ENCODE peak calls at places on chromosomes 11 and 22, in four cellular contexts. One of them, this sample, is unnamed.

GRCh38 chr11:46674463-46675287 is 25.7 kb downstream of the ARHGAP1 start:
- DNase-seq in A673: no peak
- DNase-seq in pons: no peak
- DNase-seq in stimulated activated CD4-positive, alpha-beta T cell treated with anti-CD3 and anti-CD28 coated beads, Interleukin-1b, Interleukin-23, amount 100 ng/mL, for 24 hours: no peak
- DNase-seq in this sample: no peak

GRCh38 chr22:19216579-19216978 is 38.0 kb upstream of the SLC25A1 start:
- DNase-seq in A673: no peak
- DNase-seq in pons: no peak
- DNase-seq in stimulated activated CD4-positive, alpha-beta T cell treated with anti-CD3 and anti-CD28 coated beads, Interleukin-1b, Interleukin-23, amount 100 ng/mL, for 24 hours: no peak
- DNase-seq in this sample: no peak

GRCh38 chr22:49297871-49298721 is 529.6 kb downstream of the BRD1 start:
- DNase-seq in A673: no peak
- DNase-seq in pons: no peak
- DNase-seq in stimulated activated CD4-positive, alpha-beta T cell treated with anti-CD3 and anti-CD28 coated beads, Interleukin-1b, Interleukin-23, amount 100 ng/mL, for 24 hours: no peak
- DNase-seq in this sample: no peak

GRCh38 chr11:113273720-113274119 is 40.7 kb upstream of the TTC12 start:
- DNase-seq in A673: no peak
- DNase-seq in pons: no peak
- DNase-seq in stimulated activated CD4-positive, alpha-beta T cell treated with anti-CD3 and anti-CD28 coated beads, Interleukin-1b, Interleukin-23, amount 100 ng/mL, for 24 hours: no peak
- DNase-seq in this sample: no peak

GRCh38 chr11:69644962-69645675 is 4.2 kb downstream of the CCND1 start:
- DNase-seq in A673: peak; percentile 89
- DNase-seq in pons: no peak
- DNase-seq in stimulated activated CD4-positive, alpha-beta T cell treated with anti-CD3 and anti-CD28 coated beads, Interleukin-1b, Interleukin-23, amount 100 ng/mL, for 24 hours: no peak
- DNase-seq in this sample: no peak

GRCh38 chr11:112837162-112837826 is 123.9 kb upstream of the NCAM1 start:
- DNase-seq in A673: no peak
- DNase-seq in pons: peak; percentile 89
- DNase-seq in stimulated activated CD4-positive, alpha-beta T cell treated with anti-CD3 and anti-CD28 coated beads, Interleukin-1b, Interleukin-23, amount 100 ng/mL, for 24 hours: no peak
- DNase-seq in this sample: no peak

GRCh38 chr22:23913306-23913660 is 19.1 kb downstream of the MIF start:
- DNase-seq in A673: no peak
- DNase-seq in pons: no peak
- DNase-seq in stimulated activated CD4-positive, alpha-beta T cell treated with anti-CD3 and anti-CD28 coated beads, Interleukin-1b, Interleukin-23, amount 100 ng/mL, for 24 hours: no peak
- DNase-seq in this sample: no peak

GRCh38 chr11:5809122-5809519 is 397 bp downstream of the OR52N2 start:
- DNase-seq in A673: no peak
- DNase-seq in pons: no peak
- DNase-seq in stimulated activated CD4-positive, alpha-beta T cell treated with anti-CD3 and anti-CD28 coated beads, Interleukin-1b, Interleukin-23, amount 100 ng/mL, for 24 hours: no peak
- DNase-seq in this sample: no peak

GRCh38 chr11:19690885-19691284 is 21.8 kb upstream of the NAV2 start:
- DNase-seq in A673: no peak
- DNase-seq in pons: no peak
- DNase-seq in stimulated activated CD4-positive, alpha-beta T cell treated with anti-CD3 and anti-CD28 coated beads, Interleukin-1b, Interleukin-23, amount 100 ng/mL, for 24 hours: no peak
- DNase-seq in this sample: no peak

GRCh38 chr11:118634435-118635236 is 27.2 kb downstream of the PHLDB1 start:
- DNase-seq in A673: peak; percentile 82
- DNase-seq in pons: no peak
- DNase-seq in stimulated activated CD4-positive, alpha-beta T cell treated with anti-CD3 and anti-CD28 coated beads, Interleukin-1b, Interleukin-23, amount 100 ng/mL, for 24 hours: no peak
- DNase-seq in this sample: no peak

GRCh38 chr11:693887-694562 is 997 bp downstream of the DEAF1 start:
- DNase-seq in A673: no peak
- DNase-seq in pons: no peak
- DNase-seq in stimulated activated CD4-positive, alpha-beta T cell treated with anti-CD3 and anti-CD28 coated beads, Interleukin-1b, Interleukin-23, amount 100 ng/mL, for 24 hours: no peak
- DNase-seq in this sample: no peak

GRCh38 chr11:43735931-43736330 is 55.4 kb downstream of the HSD17B12 start:
- DNase-seq in A673: peak; percentile 77
- DNase-seq in pons: peak; percentile 19
- DNase-seq in stimulated activated CD4-positive, alpha-beta T cell treated with anti-CD3 and anti-CD28 coated beads, Interleukin-1b, Interleukin-23, amount 100 ng/mL, for 24 hours: no peak
- DNase-seq in this sample: no peak

GRCh38 chr11:33723238-33723881 is 12.9 kb downstream of the CD59 start:
- DNase-seq in A673: peak; percentile 81
- DNase-seq in pons: no peak
- DNase-seq in stimulated activated CD4-positive, alpha-beta T cell treated with anti-CD3 and anti-CD28 coated beads, Interleukin-1b, Interleukin-23, amount 100 ng/mL, for 24 hours: no peak
- DNase-seq in this sample: no peak

GRCh38 chr11:81303265-81303664 is 1430.4 kb downstream of the FAM181B start:
- DNase-seq in A673: no peak
- DNase-seq in pons: no peak
- DNase-seq in stimulated activated CD4-positive, alpha-beta T cell treated with anti-CD3 and anti-CD28 coated beads, Interleukin-1b, Interleukin-23, amount 100 ng/mL, for 24 hours: no peak
- DNase-seq in this sample: no peak

GRCh38 chr11:127059286-127060200 is 59.0 kb upstream of the KIRREL3 start:
- DNase-seq in A673: no peak
- DNase-seq in pons: no peak
- DNase-seq in stimulated activated CD4-positive, alpha-beta T cell treated with anti-CD3 and anti-CD28 coated beads, Interleukin-1b, Interleukin-23, amount 100 ng/mL, for 24 hours: no peak
- DNase-seq in this sample: no peak

GRCh38 chr22:46149998-46150549 is at the start of gene PPARA:
- DNase-seq in A673: peak; percentile 59
- DNase-seq in pons: peak; percentile 83
- DNase-seq in stimulated activated CD4-positive, alpha-beta T cell treated with anti-CD3 and anti-CD28 coated beads, Interleukin-1b, Interleukin-23, amount 100 ng/mL, for 24 hours: peak; percentile 86
- DNase-seq in this sample: peak; percentile 65

GRCh38 chr11:70124321-70125061 is 46.4 kb downstream of the ANO1 start:
- DNase-seq in A673: no peak
- DNase-seq in pons: no peak
- DNase-seq in stimulated activated CD4-positive, alpha-beta T cell treated with anti-CD3 and anti-CD28 coated beads, Interleukin-1b, Interleukin-23, amount 100 ng/mL, for 24 hours: no peak
- DNase-seq in this sample: no peak

GRCh38 chr11:118243161-118243560 is 9.0 kb downstream of the MPZL3 start:
- DNase-seq in A673: no peak
- DNase-seq in pons: no peak
- DNase-seq in stimulated activated CD4-positive, alpha-beta T cell treated with anti-CD3 and anti-CD28 coated beads, Interleukin-1b, Interleukin-23, amount 100 ng/mL, for 24 hours: no peak
- DNase-seq in this sample: no peak

GRCh38 chr11:1825039-1825740 is 9.6 kb upstream of the SYT8 start:
- DNase-seq in A673: no peak
- DNase-seq in pons: no peak
- DNase-seq in stimulated activated CD4-positive, alpha-beta T cell treated with anti-CD3 and anti-CD28 coated beads, Interleukin-1b, Interleukin-23, amount 100 ng/mL, for 24 hours: no peak
- DNase-seq in this sample: no peak

GRCh38 chr11:70204466-70204799 is 1.3 kb downstream of the FADD start:
- DNase-seq in A673: no peak
- DNase-seq in pons: no peak
- DNase-seq in stimulated activated CD4-positive, alpha-beta T cell treated with anti-CD3 and anti-CD28 coated beads, Interleukin-1b, Interleukin-23, amount 100 ng/mL, for 24 hours: no peak
- DNase-seq in this sample: no peak

GRCh38 chr22:38824587-38824986 is 19.2 kb downstream of the NPTXR start:
- DNase-seq in A673: peak; percentile 52
- DNase-seq in pons: peak; percentile 85
- DNase-seq in stimulated activated CD4-positive, alpha-beta T cell treated with anti-CD3 and anti-CD28 coated beads, Interleukin-1b, Interleukin-23, amount 100 ng/mL, for 24 hours: no peak
- DNase-seq in this sample: no peak

GRCh38 chr11:61959026-61959608 is 8.3 kb downstream of the FTH1 start:
- DNase-seq in A673: no peak
- DNase-seq in pons: no peak
- DNase-seq in stimulated activated CD4-positive, alpha-beta T cell treated with anti-CD3 and anti-CD28 coated beads, Interleukin-1b, Interleukin-23, amount 100 ng/mL, for 24 hours: no peak
- DNase-seq in this sample: no peak

GRCh38 chr11:113974741-113975470 is at the start of gene HTR3A:
- DNase-seq in A673: peak; percentile 88
- DNase-seq in pons: no peak
- DNase-seq in stimulated activated CD4-positive, alpha-beta T cell treated with anti-CD3 and anti-CD28 coated beads, Interleukin-1b, Interleukin-23, amount 100 ng/mL, for 24 hours: no peak
- DNase-seq in this sample: no peak

GRCh38 chr11:29844701-29845379 is 172.0 kb downstream of the KCNA4 start:
- DNase-seq in A673: no peak
- DNase-seq in pons: no peak
- DNase-seq in stimulated activated CD4-positive, alpha-beta T cell treated with anti-CD3 and anti-CD28 coated beads, Interleukin-1b, Interleukin-23, amount 100 ng/mL, for 24 hours: no peak
- DNase-seq in this sample: no peak

GRCh38 chr11:83187463-83187862 is 6.0 kb upstream of the ANKRD42 start:
- DNase-seq in A673: no peak
- DNase-seq in pons: no peak
- DNase-seq in stimulated activated CD4-positive, alpha-beta T cell treated with anti-CD3 and anti-CD28 coated beads, Interleukin-1b, Interleukin-23, amount 100 ng/mL, for 24 hours: no peak
- DNase-seq in this sample: no peak